ENCODE peak calls at places on chromosomes 1 and 21, in seven cellular contexts. T is HT1080; K is NCI-H774; O is RPMI7951; Z is NCI-H187; M is effector CD4-positive, alpha-beta T cell; H is EL. U is an unnamed sample.
A peak's percentile ranks its signal among the peaks of the same experiment; 100 is the strongest.

GRCh38 chr1:203528098-203528497 is 34.1 kb downstream of the OPTC start:
- DNase-seq in T (no peak), K (no peak), O (no peak), Z (no peak), M (no peak), H (no peak), U (no peak)

GRCh38 chr1:94270801-94271203 is 33.4 kb upstream of the ARHGAP29 start:
- DNase-seq in T (peak; percentile 98), K (no peak), O (peak; percentile 89), Z (no peak), M (no peak), H (peak; percentile 82), U (no peak)

GRCh38 chr1:22236900-22237299 is 94.0 kb upstream of the WNT4 start:
- DNase-seq in T (no peak), K (no peak), O (no peak), Z (no peak), M (no peak), H (no peak), U (no peak)

GRCh38 chr1:235650341-235651169 is 971 bp upstream of the GNG4 start:
- DNase-seq in T (no peak), K (peak; percentile 69), O (no peak), Z (no peak), M (no peak), H (peak; percentile 22), U (peak; percentile 8)

GRCh38 chr1:3009021-3009420 is 12.2 kb upstream of the ACTRT2 start:
- DNase-seq in T (no peak), K (no peak), O (no peak), Z (no peak), M (no peak), H (no peak), U (no peak)

GRCh38 chr1:234950598-234950997 is 178.0 kb downstream of the TOMM20 start:
- DNase-seq in T (no peak), K (no peak), O (no peak), Z (no peak), M (no peak), H (no peak), U (no peak)

GRCh38 chr1:223454959-223455358 is 61.7 kb downstream of the CCDC185 start:
- DNase-seq in T (no peak), K (no peak), O (no peak), Z (no peak), M (no peak), H (no peak), U (no peak)

GRCh38 chr1:86339421-86339820 is 56.7 kb downstream of the ODF2L start:
- DNase-seq in T (no peak), K (no peak), O (no peak), Z (no peak), M (no peak), H (no peak), U (no peak)

GRCh38 chr1:32221980-32222751 is at the start of the genes EIF3I and TMEM234:
- DNase-seq in T (peak; percentile 87), K (peak; percentile 98), O (peak; percentile 90), Z (peak; percentile 85), M (peak; percentile 90), H (peak; percentile 91), U (peak; percentile 89)

GRCh38 chr1:28509705-28510349 is 4.0 kb downstream of the RCC1 start:
- DNase-seq in T (no peak), K (no peak), O (no peak), Z (no peak), M (peak; percentile 16), H (peak; percentile 67), U (no peak)

GRCh38 chr1:6004412-6005123 is 12.3 kb upstream of the NPHP4 start:
- DNase-seq in T (no peak), K (no peak), O (no peak), Z (no peak), M (no peak), H (no peak), U (no peak)

GRCh38 chr1:207342351-207342750 is 20.9 kb downstream of the CD55 start:
- DNase-seq in T (no peak), K (no peak), O (no peak), Z (no peak), M (no peak), H (no peak), U (no peak)

GRCh38 chr1:233294991-233295774 is at the start of gene PCNX2:
- DNase-seq in T (peak; percentile 86), K (peak; percentile 65), O (peak; percentile 80), Z (no peak), M (peak; percentile 44), H (peak; percentile 81), U (peak; percentile 45)

GRCh38 chr21:37619464-37619974 is 252.9 kb downstream of the DYRK1A start:
- DNase-seq in T (peak; percentile 11), K (no peak), O (peak; percentile 51), Z (no peak), M (no peak), H (no peak), U (no peak)

GRCh38 chr1:29176567-29176966 is 5.1 kb downstream of the SRSF4 start:
- DNase-seq in T (no peak), K (no peak), O (no peak), Z (no peak), M (no peak), H (peak; percentile 26), U (no peak)

GRCh38 chr1:109639063-109639840 is 16.6 kb upstream of the GSTM4 start:
- DNase-seq in T (no peak), K (no peak), O (no peak), Z (no peak), M (no peak), H (no peak), U (no peak)

GRCh38 chr1:160904783-160905616 is 20.0 kb upstream of the ITLN1 start:
- DNase-seq in T (no peak), K (no peak), O (no peak), Z (no peak), M (no peak), H (no peak), U (no peak)

GRCh38 chr1:65997693-65998092 is 205.0 kb downstream of the PDE4B start:
- DNase-seq in T (no peak), K (no peak), O (no peak), Z (no peak), M (no peak), H (no peak), U (no peak)

U was measured in naive thymus-derived CD8-positive, alpha-beta T cell.